ENCODE peak calls at places on chromosomes 13 and 19, in seven cellular contexts. One of them, this sample, is unnamed.

GRCh38 chr19:44653977-44654784 is 10.5 kb downstream of the PVR start:
- DNase-seq in cardiac fibroblast: peak; percentile 60
- DNase-seq in heart right ventricle: peak; percentile 71
- DNase-seq in ovary: peak; percentile 47
- DNase-seq in mammary epithelial cell: peak; percentile 53
- DNase-seq in mesothelial cell of epicardium: no peak
- DNase-seq in fibroblast of villous mesenchyme: peak; percentile 51
- DNase-seq in this sample: peak; percentile 41

GRCh38 chr19:2188708-2189385 is 25.1 kb downstream of the DOT1L start:
- DNase-seq in heart right ventricle: no peak
- DNase-seq in ovary: no peak
- DNase-seq in cardiac fibroblast: peak; percentile 58
- DNase-seq in mammary epithelial cell: no peak
- DNase-seq in fibroblast of villous mesenchyme: peak; percentile 14
- DNase-seq in mesothelial cell of epicardium: no peak
- DNase-seq in this sample: peak; percentile 90

GRCh38 chr19:29260477-29261317 is 47.7 kb upstream of the UQCRFS1 start:
- DNase-seq in mammary epithelial cell: no peak
- DNase-seq in mesothelial cell of epicardium: no peak
- DNase-seq in ovary: no peak
- DNase-seq in fibroblast of villous mesenchyme: no peak
- DNase-seq in cardiac fibroblast: peak; percentile 51
- DNase-seq in heart right ventricle: no peak
- DNase-seq in this sample: peak; percentile 36

GRCh38 chr19:18397242-18398202 is at the start of gene LRRC25:
- DNase-seq in heart right ventricle: no peak
- DNase-seq in fibroblast of villous mesenchyme: no peak
- DNase-seq in mesothelial cell of epicardium: no peak
- DNase-seq in mammary epithelial cell: no peak
- DNase-seq in ovary: peak; percentile 64
- DNase-seq in cardiac fibroblast: no peak
- DNase-seq in this sample: no peak

GRCh38 chr19:31545766-31546165 is 196.5 kb upstream of the TSHZ3 start:
- DNase-seq in ovary: no peak
- DNase-seq in heart right ventricle: no peak
- DNase-seq in cardiac fibroblast: no peak
- DNase-seq in mesothelial cell of epicardium: no peak
- DNase-seq in fibroblast of villous mesenchyme: no peak
- DNase-seq in mammary epithelial cell: no peak
- DNase-seq in this sample: no peak

GRCh38 chr13:95087746-95088305 is 213.4 kb downstream of the ABCC4 start:
- DNase-seq in cardiac fibroblast: peak; percentile 73
- DNase-seq in heart right ventricle: no peak
- DNase-seq in fibroblast of villous mesenchyme: peak; percentile 45
- DNase-seq in ovary: no peak
- DNase-seq in mammary epithelial cell: peak; percentile 34
- DNase-seq in mesothelial cell of epicardium: no peak
- DNase-seq in this sample: peak; percentile 27

GRCh38 chr19:18929311-18929710 is 9.8 kb downstream of the DDX49 start:
- DNase-seq in fibroblast of villous mesenchyme: no peak
- DNase-seq in mammary epithelial cell: no peak
- DNase-seq in cardiac fibroblast: no peak
- DNase-seq in mesothelial cell of epicardium: no peak
- DNase-seq in ovary: no peak
- DNase-seq in heart right ventricle: no peak
- DNase-seq in this sample: no peak

GRCh38 chr13:29748097-29748496 is 102.3 kb downstream of the UBL3 start:
- DNase-seq in mammary epithelial cell: no peak
- DNase-seq in ovary: no peak
- DNase-seq in fibroblast of villous mesenchyme: no peak
- DNase-seq in mesothelial cell of epicardium: no peak
- DNase-seq in heart right ventricle: no peak
- DNase-seq in cardiac fibroblast: no peak
- DNase-seq in this sample: no peak

GRCh38 chr19:30649934-30650614 is 277.9 kb downstream of the ZNF536 start:
- DNase-seq in mammary epithelial cell: peak; percentile 33
- DNase-seq in mesothelial cell of epicardium: no peak
- DNase-seq in cardiac fibroblast: peak; percentile 67
- DNase-seq in fibroblast of villous mesenchyme: peak; percentile 49
- DNase-seq in ovary: no peak
- DNase-seq in heart right ventricle: peak; percentile 33
- DNase-seq in this sample: peak; percentile 58

GRCh38 chr19:6393982-6394412 is 1.0 kb upstream of the GTF2F1 start:
- DNase-seq in mammary epithelial cell: no peak
- DNase-seq in fibroblast of villous mesenchyme: no peak
- DNase-seq in ovary: no peak
- DNase-seq in heart right ventricle: no peak
- DNase-seq in mesothelial cell of epicardium: no peak
- DNase-seq in cardiac fibroblast: no peak
- DNase-seq in this sample: no peak

DNA sequence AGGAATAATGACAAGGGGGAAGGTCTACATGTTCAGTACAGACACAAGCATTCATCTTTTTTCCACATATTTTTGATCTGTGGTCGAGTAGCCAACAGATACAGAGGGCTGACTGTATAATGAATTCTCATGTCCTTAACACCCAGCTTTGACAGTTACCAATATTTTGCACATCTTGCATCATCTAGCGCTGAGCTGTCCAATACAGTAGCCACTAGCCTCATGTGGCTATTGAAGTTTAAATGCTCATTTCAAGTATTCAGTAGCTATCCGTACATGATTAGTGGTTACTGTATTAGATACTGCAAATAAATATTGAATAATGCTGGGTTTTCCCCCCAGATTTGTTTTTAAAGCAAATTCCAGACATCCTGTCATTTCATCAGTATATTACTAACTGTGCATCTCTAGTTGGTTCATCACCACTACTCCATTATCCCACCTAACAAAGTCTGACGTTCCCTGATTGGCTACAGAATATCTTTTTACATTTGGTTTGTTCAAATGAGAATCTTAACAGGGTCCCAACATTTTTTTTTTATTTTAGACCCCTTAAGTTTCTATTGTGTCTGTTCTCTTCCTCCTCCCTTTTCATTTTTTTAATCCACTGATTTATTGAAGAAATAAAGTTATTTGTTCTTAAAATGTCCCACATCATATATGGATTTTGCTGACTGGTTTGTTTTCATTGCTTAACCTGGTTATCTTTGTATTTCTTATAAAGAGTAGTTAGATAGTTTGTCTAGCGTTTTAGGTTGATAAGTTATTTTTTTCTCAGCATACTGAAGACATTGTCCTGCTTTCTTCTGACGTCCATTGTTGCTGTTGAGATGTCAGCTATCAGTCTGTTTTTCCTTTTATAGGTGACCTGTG is 8.2 kb downstream of the ZNF177 start:
- DNase-seq in cardiac fibroblast: no peak
- DNase-seq in mesothelial cell of epicardium: no peak
- DNase-seq in mammary epithelial cell: no peak
- DNase-seq in heart right ventricle: no peak
- DNase-seq in ovary: no peak
- DNase-seq in fibroblast of villous mesenchyme: no peak
- DNase-seq in this sample: no peak
- TF ChIP-seq CTCF in cardiac fibroblast: no peak
- TF ChIP-seq CTCF in mesothelial cell of epicardium: no peak
- TF ChIP-seq CTCF in mammary epithelial cell: no peak
- TF ChIP-seq CTCF in heart right ventricle: no peak
- TF ChIP-seq CTCF in ovary: no peak
- TF ChIP-seq CTCF in fibroblast of villous mesenchyme: no peak
- TF ChIP-seq CTCF in this sample: no peak

DNA sequence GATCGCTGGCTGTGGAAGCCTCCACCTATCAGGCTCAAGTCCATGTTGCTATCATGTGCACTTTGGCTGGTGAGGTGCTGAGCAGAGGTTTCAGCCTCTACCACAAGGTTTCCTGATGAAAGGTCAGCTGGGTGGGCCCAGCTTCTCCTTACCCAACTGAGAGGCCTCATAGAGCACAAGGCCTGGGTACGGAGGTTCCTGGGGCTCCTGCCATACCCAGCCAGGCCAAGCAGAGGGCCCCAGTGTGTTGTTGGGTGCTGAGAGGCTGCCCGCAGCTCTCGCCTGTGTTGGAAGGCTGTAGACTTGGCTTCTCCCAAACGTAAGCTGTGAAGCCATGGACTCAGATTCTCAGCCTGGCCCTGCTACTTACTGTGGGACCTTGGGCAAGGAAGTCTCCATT is 28.2 kb downstream of the ACTN4 start:
- DNase-seq in fibroblast of villous mesenchyme: no peak
- DNase-seq in ovary: no peak
- DNase-seq in mesothelial cell of epicardium: no peak
- DNase-seq in cardiac fibroblast: no peak
- DNase-seq in mammary epithelial cell: no peak
- DNase-seq in heart right ventricle: no peak
- DNase-seq in this sample: no peak
- TF ChIP-seq CTCF in fibroblast of villous mesenchyme: peak; percentile 27
- TF ChIP-seq CTCF in ovary: no peak
- TF ChIP-seq CTCF in mesothelial cell of epicardium: no peak
- TF ChIP-seq CTCF in cardiac fibroblast: no peak
- TF ChIP-seq CTCF in mammary epithelial cell: no peak
- TF ChIP-seq CTCF in heart right ventricle: no peak
- TF ChIP-seq CTCF in this sample: no peak

DNA sequence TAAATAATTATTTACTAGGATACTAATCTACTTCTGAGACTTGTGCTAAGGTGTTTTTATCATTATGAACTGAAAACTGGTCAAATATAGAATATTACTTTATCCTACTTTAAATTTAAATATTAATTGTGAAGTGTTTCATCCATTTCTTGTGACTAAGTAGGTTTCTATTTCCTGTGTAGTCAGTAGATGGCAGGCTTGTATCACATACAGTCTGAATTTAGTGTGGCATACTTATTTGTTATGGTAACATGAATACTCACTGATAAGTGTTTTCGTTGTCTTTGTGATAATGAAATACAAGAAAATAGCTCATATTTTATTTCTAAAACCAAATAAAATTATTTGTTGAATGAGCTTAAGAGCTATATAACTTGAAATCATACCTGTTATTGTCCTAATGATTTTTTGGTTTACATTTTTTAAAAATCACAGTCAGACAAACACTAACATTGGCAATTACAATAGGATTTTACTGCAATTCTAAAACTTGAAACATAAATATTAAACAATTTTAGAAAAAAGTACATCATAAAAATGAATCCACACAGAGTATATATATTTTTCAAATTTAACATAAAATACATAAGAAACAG is 904.6 kb upstream of the PCDH20 start:
- DNase-seq in cardiac fibroblast: peak; percentile 58
- DNase-seq in mammary epithelial cell: peak; percentile 0
- DNase-seq in heart right ventricle: no peak
- DNase-seq in ovary: no peak
- DNase-seq in fibroblast of villous mesenchyme: peak; percentile 26
- DNase-seq in mesothelial cell of epicardium: no peak
- DNase-seq in this sample: peak; percentile 49
- TF ChIP-seq CTCF in cardiac fibroblast: peak; percentile 32
- TF ChIP-seq CTCF in mammary epithelial cell: peak; percentile 31
- TF ChIP-seq CTCF in heart right ventricle: no peak
- TF ChIP-seq CTCF in ovary: no peak
- TF ChIP-seq CTCF in fibroblast of villous mesenchyme: peak; percentile 39
- TF ChIP-seq CTCF in mesothelial cell of epicardium: peak; percentile 42
- TF ChIP-seq CTCF in this sample: peak; percentile 49

DNA sequence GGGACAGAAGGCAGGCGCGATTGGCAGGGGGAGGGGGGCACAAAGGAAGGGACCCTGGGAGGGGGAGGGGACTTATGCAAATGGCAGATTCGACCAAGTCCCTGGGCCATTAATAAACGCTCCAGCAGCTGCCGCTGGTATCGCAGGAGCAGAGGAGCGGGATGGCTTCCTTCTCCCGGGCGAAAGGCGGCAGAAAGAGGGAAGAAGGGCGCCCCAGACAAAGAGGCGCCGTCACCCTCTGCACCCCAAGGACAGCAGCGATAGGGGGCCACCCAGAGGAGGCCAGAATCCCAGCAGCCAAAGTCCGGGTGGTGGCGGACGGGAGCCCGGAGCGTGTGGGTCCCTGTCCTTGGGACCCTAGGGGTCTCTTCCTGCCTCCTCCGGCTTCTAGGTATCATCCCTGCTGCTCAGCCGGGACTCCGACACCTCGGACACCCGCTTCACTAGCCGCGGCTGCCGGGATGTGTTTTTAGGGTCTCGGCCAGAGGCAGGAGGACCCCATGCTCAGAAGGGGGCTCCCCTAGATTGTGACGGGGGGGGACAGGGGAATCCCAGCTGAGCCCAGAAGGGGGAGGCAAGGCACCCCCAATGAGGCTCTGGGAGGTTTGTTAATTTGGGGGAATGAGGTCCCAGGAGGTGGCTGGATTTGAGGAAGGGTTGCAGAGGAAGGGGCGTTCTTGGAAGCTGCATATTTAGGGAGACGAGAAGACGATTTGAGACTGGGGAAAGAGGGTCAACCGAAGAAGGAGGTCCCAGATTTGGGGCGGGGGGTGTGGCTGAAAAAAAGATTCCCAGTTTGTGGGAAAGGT is 1.7 kb downstream of the PTPRS start:
- DNase-seq in cardiac fibroblast: no peak
- DNase-seq in ovary: no peak
- DNase-seq in heart right ventricle: no peak
- DNase-seq in fibroblast of villous mesenchyme: no peak
- DNase-seq in mesothelial cell of epicardium: no peak
- DNase-seq in mammary epithelial cell: no peak
- DNase-seq in this sample: no peak
- TF ChIP-seq CTCF in cardiac fibroblast: no peak
- TF ChIP-seq CTCF in ovary: no peak
- TF ChIP-seq CTCF in heart right ventricle: no peak
- TF ChIP-seq CTCF in fibroblast of villous mesenchyme: no peak
- TF ChIP-seq CTCF in mesothelial cell of epicardium: no peak
- TF ChIP-seq CTCF in mammary epithelial cell: no peak
- TF ChIP-seq CTCF in this sample: no peak

GRCh38 chr19:40533508-40533907 is 43.2 kb upstream of the SHKBP1 start:
- DNase-seq in mammary epithelial cell: no peak
- DNase-seq in fibroblast of villous mesenchyme: no peak
- DNase-seq in ovary: no peak
- DNase-seq in heart right ventricle: no peak
- DNase-seq in cardiac fibroblast: no peak
- DNase-seq in mesothelial cell of epicardium: no peak
- DNase-seq in this sample: peak; percentile 10
- TF ChIP-seq CTCF in mammary epithelial cell: peak; percentile 21
- TF ChIP-seq CTCF in fibroblast of villous mesenchyme: peak; percentile 35
- TF ChIP-seq CTCF in ovary: no peak
- TF ChIP-seq CTCF in heart right ventricle: no peak
- TF ChIP-seq CTCF in cardiac fibroblast: peak; percentile 42
- TF ChIP-seq CTCF in mesothelial cell of epicardium: no peak
- TF ChIP-seq CTCF in this sample: peak; percentile 45

GRCh38 chr13:86986448-86986847 is 684.7 kb upstream of the SLITRK5 start:
- DNase-seq in heart right ventricle: no peak
- DNase-seq in fibroblast of villous mesenchyme: peak; percentile 43
- DNase-seq in ovary: no peak
- DNase-seq in mammary epithelial cell: no peak
- DNase-seq in cardiac fibroblast: no peak
- DNase-seq in mesothelial cell of epicardium: no peak
- DNase-seq in this sample: no peak
- TF ChIP-seq CTCF in heart right ventricle: no peak
- TF ChIP-seq CTCF in fibroblast of villous mesenchyme: no peak
- TF ChIP-seq CTCF in ovary: no peak
- TF ChIP-seq CTCF in mammary epithelial cell: no peak
- TF ChIP-seq CTCF in cardiac fibroblast: no peak
- TF ChIP-seq CTCF in mesothelial cell of epicardium: no peak
- TF ChIP-seq CTCF in this sample: no peak

GRCh38 chr19:47002106-47002766 is 17.4 kb upstream of the NPAS1 start:
- DNase-seq in heart right ventricle: no peak
- DNase-seq in mesothelial cell of epicardium: no peak
- DNase-seq in mammary epithelial cell: no peak
- DNase-seq in fibroblast of villous mesenchyme: no peak
- DNase-seq in cardiac fibroblast: no peak
- DNase-seq in ovary: no peak
- DNase-seq in this sample: no peak
- TF ChIP-seq CTCF in heart right ventricle: no peak
- TF ChIP-seq CTCF in mesothelial cell of epicardium: no peak
- TF ChIP-seq CTCF in mammary epithelial cell: no peak
- TF ChIP-seq CTCF in fibroblast of villous mesenchyme: no peak
- TF ChIP-seq CTCF in cardiac fibroblast: no peak
- TF ChIP-seq CTCF in ovary: no peak
- TF ChIP-seq CTCF in this sample: no peak